ENCODE peak calls at places on chromosomes 1 and 21, in seven cellular contexts. U is IMR-90, O is endothelial cell of umbilical vein, Z is heart right ventricle, Y is Panc1, X is pancreas, E is suprapubic skin. N is an unnamed sample.

GRCh38 chr1:243461700-243462099 is 205.9 kb downstream of the SDCCAG8 start:
- DNase-seq in X (no peak), U (no peak), E (no peak), Y (no peak), O (no peak), Z (no peak), N (no peak)

GRCh38 chr21:39188521-39189139 is 5.4 kb upstream of the PSMG1 start:
- DNase-seq in X (no peak), E (no peak), Y (no peak), O (no peak), Z (no peak), U (no peak), N (no peak)

GRCh38 chr1:6144622-6145021 is 35.5 kb downstream of the CHD5 start:
- DNase-seq in Y (no peak), Z (no peak), E (no peak), O (no peak), U (no peak), X (no peak), N (no peak)

GRCh38 chr1:145729196-145729595 is 9.9 kb downstream of the CD160 start:
- DNase-seq in U (no peak), X (no peak), E (no peak), Y (no peak), O (no peak), Z (no peak), N (no peak)

GRCh38 chr1:37708471-37708870 is 16.2 kb downstream of the CDCA8 start:
- DNase-seq in O (no peak), Z (no peak), X (no peak), Y (no peak), E (no peak), U (no peak), N (no peak)

GRCh38 chr1:211697356-211697755 is 21.9 kb upstream of the NEK2 start:
- DNase-seq in O (no peak), X (no peak), Z (no peak), Y (no peak), E (no peak), U (no peak), N (no peak)

GRCh38 chr1:107529511-107530149 is 388.8 kb downstream of the NTNG1 start:
- DNase-seq in E (no peak), Z (no peak), X (no peak), Y (peak; percentile 35), U (peak; percentile 35), O (peak; percentile 26), N (no peak)

GRCh38 chr1:181664543-181664942 is 181.2 kb downstream of the CACNA1E start:
- DNase-seq in Z (no peak), E (no peak), Y (no peak), U (no peak), X (no peak), O (no peak), N (no peak)

GRCh38 chr1:176897350-176898236 is 266.9 kb downstream of the ASTN1 start:
- DNase-seq in Z (peak; percentile 55), O (peak; percentile 49), E (no peak), X (peak; percentile 81), Y (no peak), U (peak; percentile 61), N (peak; percentile 56)

GRCh38 chr1:98839840-98840239 is 164.8 kb downstream of the PLPPR5 start:
- DNase-seq in Z (no peak), Y (no peak), X (no peak), O (no peak), E (no peak), U (peak; percentile 18), N (no peak)

GRCh38 chr1:115299266-115299665 is 38.8 kb downstream of the NGF start:
- DNase-seq in E (no peak), Y (no peak), X (no peak), U (no peak), Z (no peak), O (no peak), N (no peak)

GRCh38 chr1:112317556-112317955 is 78.5 kb upstream of the CTTNBP2NL start:
- DNase-seq in E (no peak), U (no peak), Z (no peak), O (peak; percentile 79), Y (no peak), X (no peak), N (no peak)

DNA sequence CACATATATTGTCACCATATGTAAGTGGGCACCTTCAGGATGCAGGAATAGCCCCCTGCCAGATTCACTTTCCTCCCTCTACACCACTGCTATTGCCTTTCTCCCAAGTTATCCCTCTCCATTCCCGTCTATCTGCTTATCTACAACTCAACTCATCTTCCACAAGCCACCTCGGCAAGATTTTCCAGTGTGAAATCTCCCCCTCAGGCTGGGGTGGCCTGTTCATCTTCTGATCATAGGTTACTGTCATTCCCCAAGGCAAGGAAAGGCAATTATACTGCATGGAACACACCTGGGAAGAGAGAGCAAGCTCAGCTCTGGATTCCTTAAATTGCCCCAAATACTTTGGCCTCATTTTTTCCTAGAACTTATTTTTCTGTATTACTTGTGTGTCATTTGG is 169.9 kb upstream of the RAB4A start:
- DNase-seq in E (no peak), Z (no peak), U (no peak), Y (no peak), X (no peak), O (no peak), N (no peak)
- H3K27ac ChIP-seq in E (no peak overlapping the region), Z (no peak overlapping the region), U (no peak overlapping the region), Y (no peak overlapping the region), X (no peak overlapping the region), O (no peak overlapping the region), N (no peak overlapping the region)

GRCh38 chr1:54342306-54342705 is 63.9 kb downstream of the SSBP3 start:
- DNase-seq in X (no peak), O (no peak), E (no peak), Y (no peak), Z (no peak), U (no peak), N (no peak)

GRCh38 chr1:54341763-54342162 is 64.4 kb downstream of the SSBP3 start:
- DNase-seq in Y (no peak), E (no peak), X (no peak), Z (no peak), U (no peak), O (no peak), N (no peak)

GRCh38 chr1:54345116-54345515 is 61.1 kb downstream of the SSBP3 start:
- DNase-seq in U (no peak), X (no peak), Y (no peak), E (no peak), Z (no peak), O (no peak), N (no peak)

GRCh38 chr1:54340876-54341275 is 65.3 kb downstream of the SSBP3 start:
- DNase-seq in U (no peak), Y (no peak), O (no peak), E (no peak), X (no peak), Z (no peak), N (no peak)

DNA sequence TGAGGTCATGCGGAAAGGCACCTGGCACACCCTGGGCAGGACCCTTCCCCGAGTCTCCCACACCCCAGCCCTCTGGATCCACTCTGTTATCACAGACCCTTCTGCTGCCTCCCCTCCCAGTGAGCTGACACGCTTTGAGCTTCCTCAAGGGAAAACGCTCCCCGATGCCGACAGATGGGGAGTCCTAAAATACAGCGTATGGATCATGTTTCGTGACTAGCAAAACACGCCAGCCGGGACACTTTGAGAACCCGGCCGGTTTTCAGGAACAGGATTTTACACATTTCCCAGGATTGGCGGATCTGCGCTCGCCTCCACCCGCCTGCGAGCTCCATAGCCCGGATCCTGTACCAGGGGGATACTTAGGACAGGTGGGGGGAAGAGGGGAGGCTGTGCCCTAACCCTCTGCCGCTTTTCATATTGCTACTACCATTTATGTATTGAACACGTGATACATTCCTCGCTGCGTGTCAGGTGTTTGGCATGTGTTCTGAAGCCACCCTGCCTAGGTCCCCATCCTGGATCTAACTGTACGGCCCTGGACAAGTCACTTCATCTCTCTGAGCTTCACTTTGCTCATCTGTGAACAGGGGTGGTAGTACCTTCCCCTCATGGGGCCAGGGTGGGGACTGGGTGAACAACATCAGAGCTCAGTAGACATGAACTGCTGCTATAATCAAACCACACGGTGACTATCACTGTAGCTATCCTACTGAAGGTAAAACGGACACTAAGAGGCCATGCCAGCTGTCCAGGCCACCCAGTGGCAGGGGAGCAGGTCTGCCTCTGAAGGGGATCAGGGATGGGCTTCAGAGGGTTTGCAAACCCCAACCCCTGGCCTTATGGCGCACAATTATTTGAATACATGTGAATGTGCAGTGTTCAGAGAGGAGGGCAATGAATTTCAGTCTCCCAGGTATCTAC is 63.2 kb downstream of the SSBP3 start:
- DNase-seq in Y (no peak), O (no peak), E (no peak), U (no peak), Z (no peak), X (no peak), N (no peak)
- TF ChIP-seq CTCF in Y (no peak), O (no peak), E (no peak), U (no peak), Z (no peak), X (no peak), N (no peak)

DNA sequence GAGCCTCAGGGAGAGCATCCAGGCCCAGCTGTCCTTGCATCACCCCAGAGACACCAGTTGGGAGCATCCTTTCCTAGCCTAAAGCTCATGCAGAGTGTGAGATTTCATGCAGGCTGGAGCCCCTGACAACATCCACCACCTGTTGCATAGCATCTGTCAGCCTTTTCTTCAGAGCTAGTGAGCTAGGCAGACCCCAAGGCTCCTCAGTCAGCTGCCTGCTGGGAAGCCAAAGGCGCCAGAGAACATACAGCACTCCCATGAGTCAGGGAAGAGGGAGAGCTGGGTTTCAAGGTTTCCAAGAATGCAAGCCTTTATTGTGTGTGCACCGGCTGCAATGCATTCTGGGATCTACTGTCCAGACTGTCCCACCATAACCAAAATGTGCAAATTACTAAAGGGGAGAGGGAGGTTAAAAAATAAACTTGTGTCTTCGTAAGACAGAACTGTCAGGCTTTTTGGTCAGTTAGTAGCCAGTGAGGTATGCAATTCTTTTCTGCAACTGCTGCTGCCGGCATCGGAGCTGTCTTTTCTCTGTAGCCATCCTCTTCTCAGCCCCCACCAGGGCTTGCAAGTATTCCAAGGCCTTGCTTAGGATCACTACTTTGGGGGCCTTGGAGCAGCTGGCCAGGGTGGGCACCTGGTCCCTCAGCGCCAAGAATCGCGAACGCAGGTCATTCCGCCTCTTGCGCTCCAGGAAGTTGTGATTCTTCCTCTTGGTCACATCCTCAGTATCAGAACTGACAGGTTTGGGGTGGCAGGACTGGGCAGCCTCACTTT is 4.6 kb downstream of the MYCL start:
- DNase-seq in U (peak; percentile 86), Z (no peak), E (no peak), Y (no peak), O (no peak), X (no peak), N (no peak)
- H3K4me3 ChIP-seq in U (no peak overlapping the region), Z (no peak overlapping the region), E (no peak overlapping the region), Y (no peak overlapping the region), O (no peak overlapping the region), X (no peak overlapping the region), N (no peak overlapping the region)

DNA sequence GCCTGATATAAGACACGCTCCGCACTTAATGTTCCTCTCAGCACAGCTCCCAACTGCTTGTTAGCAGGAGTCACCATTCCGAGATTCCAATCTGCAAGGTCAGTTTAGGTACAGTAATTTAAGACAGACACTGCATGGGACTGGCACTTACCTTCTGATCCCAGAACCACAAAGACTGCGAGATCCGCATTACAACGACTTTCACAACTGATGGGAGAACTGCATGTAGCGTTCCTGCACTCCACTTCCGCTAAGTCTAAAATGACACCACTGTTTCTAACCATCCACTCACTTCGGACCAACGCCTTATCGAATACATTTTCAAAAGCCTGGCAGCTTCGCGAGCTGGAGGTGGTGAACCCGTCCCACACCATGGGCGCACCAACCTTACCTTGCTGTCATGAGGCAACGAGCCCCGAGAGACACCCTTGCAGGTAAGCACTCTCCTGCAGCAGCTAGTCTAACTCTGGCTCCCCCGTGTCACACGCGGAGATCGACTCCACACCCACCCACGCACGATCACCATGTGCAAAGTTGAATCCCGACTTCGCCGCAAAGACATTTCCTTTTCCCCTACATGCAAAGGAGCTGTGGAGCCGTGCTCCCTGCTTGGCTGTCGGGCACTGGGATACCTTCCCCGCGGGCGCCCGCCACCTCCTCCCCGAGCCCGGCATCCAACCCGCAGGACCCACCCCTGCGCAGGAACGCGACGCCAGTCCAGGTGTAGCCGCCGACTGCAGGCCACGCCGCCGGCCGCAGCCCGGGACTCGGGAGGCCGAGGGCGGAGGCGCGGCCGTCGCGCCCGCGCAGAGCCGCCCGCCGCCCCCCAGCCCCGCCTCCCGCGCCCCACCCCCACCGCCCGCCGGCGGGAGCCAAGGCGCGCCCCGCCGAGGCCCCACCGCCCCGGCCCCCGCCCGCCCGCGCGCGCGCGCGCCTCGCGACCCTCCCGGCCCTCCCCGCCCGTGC is 733 bp downstream of the TAF5L start:
- DNase-seq in X (peak; percentile 78), E (no peak), U (peak; percentile 58), O (peak; percentile 52), Y (no peak), Z (no peak), N (no peak)
- H3K27ac ChIP-seq in X (peak overlapping the region; percentile 83), E (peak overlapping the region; percentile 93), U (peak overlapping the region; percentile 70), O (no peak overlapping the region), Y (peak overlapping the region; percentile 71), Z (peak overlapping the region; percentile 95), N (peak overlapping the region; percentile 99)

N was measured in coronary artery.